ENCODE peak calls at places on chromosomes 12 and 14, in eight cellular contexts. Q, C, M, X, G, D, U and W are unnamed samples. For H3K27me3 and H3K4me1, the result is how much of the 10 kb centered on the place peaks cover.

GRCh38 chr12:4159851-4160250 is 113.7 kb upstream of the CCND2 start:
- DNase-seq in Q (no peak), C (no peak), M (no peak), X (no peak), G (no peak), D (no peak), U (no peak), W (no peak)

GRCh38 chr14:89171168-89171567 is 245.9 kb downstream of the FOXN3 start:
- DNase-seq in Q (no peak), C (no peak), M (peak), X (no peak), G (no peak), D (no peak), U (no peak), W (no peak)

GRCh38 chr14:32609388-32609787 is 280.3 kb downstream of the AKAP6 start:
- DNase-seq in Q (no peak), C (no peak), M (no peak), X (no peak), G (no peak), D (no peak), U (no peak), W (no peak)

GRCh38 chr14:75188520-75189267 is 12.3 kb upstream of the TMED10 start:
- DNase-seq in Q (no peak), C (no peak), M (no peak), X (no peak), G (no peak), D (no peak), U (peak), W (no peak)

GRCh38 chr14:75647650-75648049 is 13.0 kb downstream of the ERG28 start:
- DNase-seq in Q (no peak), C (no peak), M (no peak), X (no peak), G (no peak), D (no peak), U (peak), W (no peak)

GRCh38 chr12:52207895-52208294 is 16.1 kb upstream of the KRT80 start:
- DNase-seq in Q (no peak), C (no peak), M (peak), X (no peak), G (no peak), D (peak), U (peak), W (no peak)

GRCh38 chr14:55383039-55383438 is 28.6 kb downstream of the ATG14 start:
- DNase-seq in Q (peak), C (no peak), M (peak), X (no peak), G (no peak), D (no peak), U (peak), W (no peak)

GRCh38 chr12:12719496-12719895 is 2.3 kb downstream of the CDKN1B start:
- DNase-seq in Q (no peak), C (no peak), M (peak), X (no peak), G (no peak), D (no peak), U (peak), W (no peak)

GRCh38 chr12:75932241-75932640 is 99.3 kb downstream of the PHLDA1 start:
- DNase-seq in Q (no peak), C (no peak), M (no peak), X (no peak), G (no peak), D (no peak), U (no peak), W (no peak)

GRCh38 chr12:60162988-60163720 is 567.3 kb downstream of the SLC16A7 start:
- DNase-seq in Q (peak), C (no peak), M (no peak), X (peak), G (no peak), D (no peak), U (no peak), W (no peak)

GRCh38 chr14:92729632-92730358 is 18.6 kb downstream of the LGMN start:
- DNase-seq in Q (no peak), C (no peak), M (peak), X (no peak), G (no peak), D (no peak), U (no peak), W (no peak)

GRCh38 chr12:12992418-12993175 is 7.5 kb downstream of the HEBP1 start:
- DNase-seq in Q (no peak), C (no peak), M (peak), X (no peak), G (no peak), D (no peak), U (peak), W (no peak)

GRCh38 chr14:76956253-76957090 is 72.0 kb downstream of the IRF2BPL start:
- DNase-seq in Q (peak), C (peak), M (peak), X (peak), G (peak), D (peak), U (peak), W (peak)

GRCh38 chr14:30058401-30058800 is 130.8 kb upstream of the PRKD1 start:
- DNase-seq in Q (no peak), C (no peak), M (peak), X (no peak), G (no peak), D (no peak), U (no peak), W (no peak)

GRCh38 chr14:36690301-36691020 is 28.8 kb downstream of the PAX9 start:
- DNase-seq in Q (no peak), C (no peak), M (peak), X (no peak), G (no peak), D (no peak), U (no peak), W (no peak)

GRCh38 chr12:110314308-110314707 is 33.3 kb downstream of the ATP2A2 start:
- DNase-seq in Q (no peak), C (no peak), M (peak), X (no peak), G (no peak), D (no peak), U (no peak), W (no peak)

GRCh38 chr14:77245820-77246219 is 25.2 kb downstream of the NGB start:
- DNase-seq in Q (no peak), C (no peak), M (no peak), X (no peak), G (no peak), D (no peak), U (no peak), W (no peak)

GRCh38 chr12:47282206-47282605 is 202.4 kb upstream of the AMIGO2 start:
- DNase-seq in Q (no peak), C (no peak), M (peak), X (no peak), G (no peak), D (no peak), U (no peak), W (no peak)

GRCh38 chr12:108720757-108721514 is 10.4 kb downstream of the CORO1C start:
- DNase-seq in Q (no peak), C (no peak), M (peak), X (no peak), G (no peak), D (no peak), U (no peak), W (no peak)

GRCh38 chr14:28762290-28762948 is 4.2 kb upstream of the FOXG1 start:
- DNase-seq in Q (no peak), C (no peak), M (no peak), X (peak), G (no peak), D (no peak), U (no peak), W (no peak)
- H3K27me3 ChIP-seq in Q (half or more), C (under half), M (half or more), X (half or more), G (under half), D (half or more), U (under half), W (under half)

GRCh38 chr14:21093769-21094681 is 4.4 kb downstream of the ZNF219 start:
- DNase-seq in Q (peak), C (peak), M (no peak), X (peak), G (no peak), D (no peak), U (no peak), W (no peak)

GRCh38 chr14:21093018-21093417 is 5.4 kb downstream of the ZNF219 start:
- DNase-seq in Q (no peak), C (no peak), M (no peak), X (no peak), G (no peak), D (no peak), U (no peak), W (no peak)

GRCh38 chr14:21090940-21091663 is 7.4 kb downstream of the ZNF219 start:
- DNase-seq in Q (no peak), C (no peak), M (no peak), X (no peak), G (no peak), D (no peak), U (no peak), W (no peak)

GRCh38 chr14:21091784-21092146 is 6.7 kb downstream of the ZNF219 start:
- DNase-seq in Q (no peak), C (no peak), M (no peak), X (no peak), G (no peak), D (no peak), U (no peak), W (no peak)

GRCh38 chr14:21092147-21093011 is 6.1 kb downstream of the ZNF219 start:
- DNase-seq in Q (peak), C (peak), M (peak), X (peak), G (peak), D (peak), U (peak), W (peak)
- H3K4me1 ChIP-seq in Q (under half), C (under half), M (under half), X (half or more), G (under half), D (under half), U (under half), W (under half)

GRCh38 chr12:85191-85666 is 18.7 kb downstream of the IQSEC3 start:
- DNase-seq in Q (no peak), C (no peak), M (no peak), X (no peak), G (no peak), D (no peak), U (no peak), W (no peak)

GRCh38 chr12:84056-84455 is 17.5 kb downstream of the IQSEC3 start:
- DNase-seq in Q (no peak), C (no peak), M (no peak), X (no peak), G (no peak), D (no peak), U (no peak), W (no peak)

GRCh38 chr12:82740-83139 is 16.2 kb downstream of the IQSEC3 start:
- DNase-seq in Q (no peak), C (no peak), M (no peak), X (no peak), G (no peak), D (no peak), U (no peak), W (no peak)

GRCh38 chr12:78981-79380 is 12.4 kb downstream of the IQSEC3 start:
- DNase-seq in Q (no peak), C (no peak), M (no peak), X (no peak), G (no peak), D (no peak), U (no peak), W (no peak)

DNA sequence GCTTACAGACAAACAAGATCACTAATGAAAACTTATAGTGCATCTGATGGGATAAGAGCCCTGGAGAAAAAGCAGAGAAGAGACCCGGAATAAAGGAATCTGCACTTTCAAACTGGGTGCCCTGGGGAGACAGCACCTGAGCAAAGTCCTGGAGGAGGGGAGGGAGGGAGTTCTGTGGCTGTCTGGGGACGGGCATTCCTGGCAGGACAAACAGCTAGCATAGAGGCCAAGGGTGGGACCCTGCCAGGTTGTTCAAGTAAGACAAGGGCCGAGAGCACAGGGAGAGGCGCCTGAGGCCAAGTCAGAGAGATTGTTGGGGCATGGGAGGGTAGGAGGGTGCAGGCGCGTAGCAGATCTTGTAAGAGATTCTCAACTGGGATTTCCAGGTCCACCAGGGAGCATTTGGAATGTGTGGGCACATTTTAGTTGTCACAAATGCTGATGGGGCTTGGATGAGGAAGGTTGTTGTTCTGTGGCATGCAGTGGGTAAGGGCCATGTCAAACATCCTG is 14.2 kb downstream of the IQSEC3 start:
- DNase-seq in Q (no peak), C (no peak), M (no peak), X (no peak), G (no peak), D (no peak), U (no peak), W (no peak)
- H3K27me3 ChIP-seq in Q (half or more), C (under half), M (half or more), X (half or more), G (under half), D (half or more), U (under half), W (under half)

GRCh38 chr14:95533391-95533821 is 1.4 kb upstream of the GLRX5 start:
- DNase-seq in Q (no peak), C (no peak), M (peak), X (peak), G (no peak), D (no peak), U (no peak), W (no peak)

GRCh38 chr14:95527392-95528002 is 7.4 kb upstream of the GLRX5 start:
- DNase-seq in Q (no peak), C (no peak), M (peak), X (peak), G (no peak), D (no peak), U (no peak), W (peak)

GRCh38 chr14:95531473-95531872 is 3.4 kb upstream of the GLRX5 start:
- DNase-seq in Q (no peak), C (no peak), M (peak), X (no peak), G (no peak), D (no peak), U (no peak), W (no peak)

GRCh38 chr14:95529242-95529641 is 5.6 kb upstream of the GLRX5 start:
- DNase-seq in Q (no peak), C (no peak), M (no peak), X (no peak), G (no peak), D (no peak), U (no peak), W (no peak)

DNA sequence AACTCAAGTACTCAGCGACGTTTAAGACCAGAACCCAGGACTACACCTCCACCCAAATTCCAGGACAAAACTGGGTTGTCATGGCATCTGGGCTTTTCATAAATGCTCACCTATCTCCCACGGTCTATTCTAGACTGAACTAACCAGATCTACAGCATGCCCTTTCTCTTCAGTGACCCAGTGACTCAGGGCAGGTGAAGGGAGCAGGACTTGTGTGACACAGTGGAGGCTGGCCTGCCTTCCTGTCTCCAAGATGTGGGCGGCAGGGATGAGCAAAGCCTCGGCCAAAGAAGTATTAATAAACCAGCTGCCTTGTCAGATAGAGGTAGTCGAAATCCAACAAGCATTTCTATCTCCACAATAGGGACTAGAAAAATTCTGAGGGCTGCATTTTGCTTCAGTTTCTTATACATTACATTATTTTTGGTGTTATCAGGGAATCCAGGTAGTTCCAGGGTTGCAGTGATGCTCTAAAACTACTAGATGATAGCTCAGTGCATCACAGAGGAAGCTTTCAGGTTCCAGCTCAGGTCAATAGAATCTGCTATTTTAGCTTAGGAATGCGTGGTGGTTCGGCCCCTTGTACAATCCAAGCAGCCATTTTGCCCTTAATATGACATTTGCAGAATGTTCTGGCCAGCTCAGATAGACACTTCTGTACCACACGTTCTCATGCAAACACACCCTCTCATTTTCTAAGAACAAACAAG is 4.2 kb upstream of the GLRX5 start:
- DNase-seq in Q (no peak), C (no peak), M (peak), X (no peak), G (no peak), D (no peak), U (no peak), W (no peak)
- H3K4me1 ChIP-seq in Q (under half), C (under half), M (half or more), X (under half), G (under half), D (half or more), U (under half), W (under half)